ENCODE peak calls at places on chromosome 11, in seven cellular contexts. M is HCT116, I is heart left ventricle, D is kidney epithelial cell, G is kidney, H is neural progenitor cell, K is PC-3. N is an unnamed sample.

GRCh38 chr11:120057028-120057330 is 80.9 kb downstream of the TRIM29 start:
- DNase-seq in K (no peak), I (no peak), M (no peak), D (no peak), H (no peak), G (no peak), N (no peak)

GRCh38 chr11:44090539-44090938 is 4.9 kb upstream of the EXT2 start:
- DNase-seq in M (no peak), G (no peak), H (no peak), D (no peak), I (no peak), K (no peak), N (no peak)

GRCh38 chr11:10778217-10778970 is 27.3 kb downstream of the CTR9 start:
- DNase-seq in G (no peak), M (no peak), H (no peak), I (peak; percentile 75), D (no peak), K (no peak), N (no peak)

GRCh38 chr11:19816817-19817216 is 104.2 kb downstream of the NAV2 start:
- DNase-seq in K (no peak), G (no peak), I (no peak), D (no peak), H (no peak), M (no peak), N (no peak)

GRCh38 chr11:88827018-88827676 is 238.6 kb downstream of the GRM5 start:
- DNase-seq in G (no peak), H (no peak), I (no peak), M (no peak), K (peak; percentile 10), D (no peak), N (no peak)

GRCh38 chr11:5405173-5405572 is 16.7 kb upstream of the OR51Q1 start:
- DNase-seq in K (no peak), D (no peak), M (no peak), G (no peak), I (no peak), H (no peak), N (no peak)

GRCh38 chr11:44300881-44301855 is 8.8 kb downstream of the ALX4 start:
- DNase-seq in G (no peak), D (no peak), H (no peak), M (no peak), I (no peak), K (no peak), N (no peak)

GRCh38 chr11:128448487-128448886 is 138.9 kb downstream of the ETS1 start:
- DNase-seq in K (peak; percentile 100), D (peak; percentile 97), I (no peak), M (peak; percentile 95), H (no peak), G (peak; percentile 85), N (no peak)

GRCh38 chr11:111606986-111607385 is 4.7 kb downstream of the SIK2 start:
- DNase-seq in K (no peak), D (no peak), G (no peak), H (no peak), M (no peak), I (no peak), N (no peak)

GRCh38 chr11:103525069-103525468 is 415.8 kb downstream of the DYNC2H1 start:
- DNase-seq in D (no peak), M (no peak), G (no peak), I (no peak), K (peak; percentile 92), H (no peak), N (no peak)

GRCh38 chr11:118915396-118915795 is 10.3 kb downstream of the BCL9L start:
- DNase-seq in K (no peak), M (no peak), G (peak; percentile 63), I (no peak), H (no peak), D (no peak), N (no peak)

GRCh38 chr11:107988397-107989158 is 20.1 kb upstream of the CUL5 start:
- DNase-seq in G (no peak), K (peak; percentile 23), H (no peak), D (no peak), I (no peak), M (no peak), N (no peak)

GRCh38 chr11:122758974-122759373 is 79.3 kb upstream of the CRTAM start:
- DNase-seq in H (no peak), K (no peak), M (no peak), I (no peak), D (no peak), G (no peak), N (no peak)

GRCh38 chr11:109298865-109299264 is 123.1 kb upstream of the C11orf87 start:
- DNase-seq in M (no peak), I (no peak), K (no peak), H (no peak), G (no peak), D (no peak), N (no peak)

GRCh38 chr11:33657757-33658156 is 42.9 kb downstream of the C11orf91 start:
- DNase-seq in G (no peak), D (no peak), K (no peak), M (no peak), I (no peak), H (no peak), N (no peak)

GRCh38 chr11:12625438-12626071 is 48.7 kb upstream of the TEAD1 start:
- DNase-seq in I (no peak), G (no peak), M (no peak), K (peak; percentile 87), D (no peak), H (no peak), N (no peak)

GRCh38 chr11:22832315-22833041 is 2.9 kb upstream of the SVIP start:
- DNase-seq in H (no peak), M (peak; percentile 6), K (peak; percentile 68), I (no peak), G (no peak), D (peak; percentile 2), N (no peak)

GRCh38 chr11:92295175-92296137 is 70.8 kb downstream of the FAT3 start:
- DNase-seq in I (no peak), D (no peak), M (no peak), K (peak; percentile 45), H (no peak), G (no peak), N (no peak)

GRCh38 chr11:77081381-77081851 is 14.6 kb downstream of the CAPN5 start:
- DNase-seq in I (no peak), G (peak; percentile 59), D (no peak), K (no peak), H (no peak), M (no peak), N (peak; percentile 36)

GRCh38 chr11:86511086-86511551 is 136.4 kb downstream of the CCDC81 start:
- DNase-seq in K (peak; percentile 36), D (no peak), H (no peak), I (no peak), M (no peak), G (no peak), N (no peak)

GRCh38 chr11:97414801-97415200 is 1025.0 kb downstream of the JRKL start:
- DNase-seq in G (no peak), D (no peak), H (no peak), K (peak; percentile 23), I (no peak), M (no peak), N (no peak)

GRCh38 chr11:13691296-13691899 is 22.9 kb downstream of the FAR1 start:
- DNase-seq in D (no peak), I (no peak), H (no peak), K (no peak), M (no peak), G (no peak), N (no peak)
- TF ChIP-seq CTCF in D (no peak), I (no peak), H (no peak), K (no peak), M (no peak), G (no peak), N (no peak)

DNA sequence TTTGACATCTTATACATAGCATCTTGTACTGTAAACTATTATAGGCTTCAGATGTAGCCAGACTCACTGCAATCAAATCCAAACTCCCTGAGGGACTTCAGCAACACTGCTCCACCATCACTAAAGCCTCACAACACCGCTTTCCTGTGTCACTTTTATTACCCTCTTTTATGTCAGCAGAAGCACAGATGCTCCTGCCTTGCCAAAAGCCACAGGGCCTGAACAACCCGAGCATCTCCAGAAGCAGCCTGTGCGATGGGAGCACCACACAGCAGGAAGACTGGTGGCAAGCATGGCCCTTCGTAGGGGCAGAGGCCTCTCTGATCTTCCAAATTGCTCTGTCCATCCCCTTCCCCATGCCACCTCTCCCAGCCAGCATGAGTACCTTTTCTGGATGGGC is 22.9 kb downstream of the TMEM123 start:
- DNase-seq in G (no peak), I (no peak), K (no peak), M (no peak), D (no peak), H (no peak), N (no peak)
- H3K4me3 ChIP-seq in G (no peak overlapping the region), I (no peak overlapping the region), K (no peak overlapping the region), M (no peak overlapping the region), D (no peak overlapping the region), H (no peak overlapping the region), N (no peak overlapping the region)

GRCh38 chr11:83191986-83192385 is 1.5 kb upstream of the ANKRD42 start:
- DNase-seq in K (no peak), I (no peak), H (no peak), D (no peak), M (no peak), G (no peak), N (no peak)

GRCh38 chr11:83185767-83186166 is 7.7 kb upstream of the ANKRD42 start:
- DNase-seq in M (no peak), H (no peak), D (no peak), K (no peak), G (no peak), I (no peak), N (no peak)

GRCh38 chr11:83191491-83191890 is 2.0 kb upstream of the ANKRD42 start:
- DNase-seq in D (no peak), H (no peak), M (no peak), K (no peak), I (no peak), G (no peak), N (no peak)

GRCh38 chr11:83192846-83193245 is 666 bp upstream of the ANKRD42 start:
- DNase-seq in H (no peak), M (no peak), G (no peak), I (no peak), D (no peak), K (no peak), N (no peak)

GRCh38 chr11:83187463-83187862 is 6.0 kb upstream of the ANKRD42 start:
- DNase-seq in D (no peak), I (no peak), M (no peak), H (no peak), K (no peak), G (no peak), N (no peak)
- H3K36me3 ChIP-seq in D (no peaks in the 10 kb centered on the region), I (peaks cover 98% of the 10 kb centered on the region), M (peaks cover 29% of the 10 kb centered on the region), H (peaks cover 8% of the 10 kb centered on the region), K (peaks cover 49% of the 10 kb centered on the region), G (peaks cover 12% of the 10 kb centered on the region), N (peaks cover 84% of the 10 kb centered on the region)

GRCh38 chr11:67605231-67606011 is 1.3 kb upstream of the NDUFV1 start:
- DNase-seq in K (no peak), G (no peak), M (no peak), I (no peak), H (peak; percentile 92), D (no peak), N (no peak)

GRCh38 chr11:67607507-67607906 is 771 bp downstream of the NDUFV1 start:
- DNase-seq in D (no peak), G (no peak), M (no peak), K (no peak), H (no peak), I (no peak), N (no peak)

GRCh38 chr11:67608486-67608885 is 1.8 kb downstream of the NDUFV1 start:
- DNase-seq in I (no peak), K (no peak), M (no peak), H (no peak), G (no peak), D (no peak), N (no peak)

GRCh38 chr11:67606150-67606476 is 623 bp upstream of the NDUFV1 start:
- DNase-seq in M (no peak), H (peak; percentile 38), K (no peak), G (no peak), D (no peak), I (no peak), N (peak; percentile 55)

GRCh38 chr11:67606477-67607295 is at the start of gene NDUFV1:
- DNase-seq in M (peak; percentile 85), D (peak; percentile 61), K (peak; percentile 98), G (peak; percentile 99), I (peak; percentile 98), H (peak; percentile 100), N (peak; percentile 98)
- TF ChIP-seq CTCF in M (peak; percentile 37), D (peak; percentile 54), K (peak; percentile 63), G (peak; percentile 79), I (peak; percentile 50), H (peak; percentile 59), N (peak; percentile 71)